ENCODE peak calls at places on chromosomes 13 and 19, in seven cellular contexts. J, V, L, U, C, I and S are unnamed samples.

GRCh38 chr19:23273594-23274412 is 23.6 kb upstream of the ZNF724 start:
- DNase-seq in J (peak; percentile 92), V (peak; percentile 70), L (peak; percentile 84), U (peak; percentile 98), C (peak; percentile 91), I (peak; percentile 94), S (peak; percentile 95)

GRCh38 chr13:33636955-33637670 is 180.8 kb upstream of the RFC3 start:
- DNase-seq in J (no peak), V (no peak), L (no peak), U (no peak), C (no peak), I (no peak), S (no peak)

GRCh38 chr13:114048463-114048862 is 74.6 kb upstream of the C13orf46 start:
- DNase-seq in J (no peak), V (no peak), L (no peak), U (peak; percentile 68), C (no peak), I (no peak), S (no peak)

GRCh38 chr13:48838193-48839000 is 137.3 kb upstream of the FNDC3A start:
- DNase-seq in J (no peak), V (no peak), L (no peak), U (no peak), C (no peak), I (no peak), S (no peak)

GRCh38 chr13:99356216-99357089 is 49.3 kb upstream of the GPR183 start:
- DNase-seq in J (peak; percentile 45), V (peak; percentile 48), L (no peak), U (no peak), C (no peak), I (no peak), S (peak; percentile 86)

GRCh38 chr13:33204130-33204927 is 81.2 kb downstream of the STARD13 start:
- DNase-seq in J (no peak), V (no peak), L (no peak), U (no peak), C (no peak), I (no peak), S (no peak)

GRCh38 chr19:4660993-4661392 is 9.1 kb downstream of the MYDGF start:
- DNase-seq in J (no peak), V (no peak), L (no peak), U (no peak), C (no peak), I (no peak), S (no peak)

GRCh38 chr13:100513987-100514670 is 74.5 kb downstream of the GGACT start:
- DNase-seq in J (no peak), V (no peak), L (no peak), U (no peak), C (no peak), I (no peak), S (no peak)

GRCh38 chr13:73065665-73066350 is 7.0 kb downstream of the KLF5 start:
- DNase-seq in J (no peak), V (no peak), L (no peak), U (peak; percentile 18), C (peak; percentile 50), I (no peak), S (no peak)
- TF ChIP-seq POLR2AphosphoS5 in J (no peak), V (no peak), L (no peak), U (no peak), C (no peak), I (no peak), S (no peak)

GRCh38 chr13:51768378-51768921 is 35.5 kb downstream of the DHRS12 start:
- DNase-seq in J (no peak), V (no peak), L (no peak), U (peak; percentile 78), C (no peak), I (no peak), S (no peak)
- TF ChIP-seq CTCF in J (no peak), V (peak; percentile 21), L (peak; percentile 52), U (peak; percentile 68), C (no peak), I (no peak), S (peak; percentile 9)

DNA sequence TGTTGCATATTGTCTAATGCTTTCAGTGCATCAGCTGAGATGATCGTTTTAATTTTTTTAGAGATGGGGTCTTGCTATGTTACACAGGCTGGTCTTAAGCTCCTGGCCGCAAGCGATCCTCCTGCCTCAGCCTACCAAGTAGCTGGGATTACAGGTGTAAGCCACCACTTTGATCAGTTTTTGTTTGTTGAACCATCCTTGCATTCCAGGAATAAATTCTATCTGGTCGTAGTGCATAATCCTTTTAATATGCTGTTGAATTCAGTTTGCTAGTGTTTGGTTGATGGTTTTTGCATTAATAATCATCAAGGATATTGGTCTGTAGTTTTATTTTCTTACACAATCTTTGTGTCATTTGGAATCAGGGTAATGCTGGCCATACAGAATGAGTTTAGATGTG is 4.4 kb downstream of the ZNF211 start:
- DNase-seq in J (no peak), V (no peak), L (no peak), U (no peak), C (no peak), I (no peak), S (peak; percentile 15)
- TF ChIP-seq POLR2AphosphoS5 in J (no peak), V (no peak), L (no peak), U (no peak), C (no peak), I (no peak), S (no peak)

GRCh38 chr13:38045278-38046048 is 175.9 kb upstream of the TRPC4 start:
- DNase-seq in J (peak; percentile 22), V (peak; percentile 69), L (peak; percentile 23), U (peak; percentile 64), C (no peak), I (no peak), S (no peak)
- TF ChIP-seq CTCF in J (peak; percentile 35), V (peak; percentile 90), L (peak; percentile 88), U (peak; percentile 73), C (no peak), I (no peak), S (no peak)